ENCODE peak calls at places on chromosomes 11 and 22, in four cellular contexts. R is cardiac fibroblast, K is H1, U is lower lobe of right lung. D is an unnamed sample.

GRCh38 chr22:17890245-17890671 is 116.0 kb upstream of the BID start:
- DNase-seq in R (no peak), K (no peak), U (no peak), D (no peak)

GRCh38 chr11:102144357-102145342 is 34.4 kb downstream of the YAP1 start:
- DNase-seq in R (peak), K (no peak), U (no peak), D (no peak)

GRCh38 chr11:124174001-124174400 is 9.1 kb upstream of the OR10D3 start:
- DNase-seq in R (peak), K (no peak), U (no peak), D (no peak)

GRCh38 chr11:120331301-120331966 is 4.8 kb upstream of the ARHGEF12 start:
- DNase-seq in R (peak), K (no peak), U (no peak), D (no peak)

GRCh38 chr11:67372993-67373915 is at the start of gene CLCF1:
- DNase-seq in R (peak), K (no peak), U (peak), D (peak)

GRCh38 chr11:59208956-59209355 is 3.8 kb downstream of the MPEG1 start:
- DNase-seq in R (no peak), K (no peak), U (no peak), D (no peak)

GRCh38 chr11:28401446-28401845 is 293.3 kb downstream of the METTL15 start:
- DNase-seq in R (no peak), K (no peak), U (no peak), D (no peak)

GRCh38 chr11:1570896-1571759 is 943 bp downstream of the DUSP8 start:
- DNase-seq in R (no peak), K (no peak), U (no peak), D (peak)

GRCh38 chr22:37331034-37331428 is 48.7 kb downstream of the CYTH4 start:
- DNase-seq in R (peak), K (no peak), U (no peak), D (no peak)

GRCh38 chr11:124762624-124763155 is 600 bp upstream of the ESAM start:
- DNase-seq in R (no peak), K (no peak), U (no peak), D (no peak)

GRCh38 chr11:104000798-104001197 is 35.6 kb upstream of the DDI1 start:
- DNase-seq in R (peak), K (no peak), U (no peak), D (no peak)

GRCh38 chr11:19980957-19981669 is 179.2 kb downstream of the DBX1 start:
- DNase-seq in R (peak), K (no peak), U (no peak), D (no peak)

GRCh38 chr11:74820763-74821162 is 72.1 kb downstream of the RNF169 start:
- DNase-seq in R (peak), K (no peak), U (no peak), D (no peak)

GRCh38 chr22:44755956-44756361 is 3.6 kb downstream of the ARHGAP8 start:
- DNase-seq in R (no peak), K (no peak), U (no peak), D (no peak)

GRCh38 chr11:130846606-130847005 is 69.7 kb downstream of the SNX19 start:
- DNase-seq in R (peak), K (no peak), U (no peak), D (no peak)

GRCh38 chr11:93591247-93591898 is 48.2 kb upstream of the SMCO4 start:
- DNase-seq in R (peak), K (no peak), U (no peak), D (peak)

GRCh38 chr11:73205666-73206343 is 12.3 kb upstream of the P2RY2 start:
- DNase-seq in R (no peak), K (no peak), U (no peak), D (no peak)

GRCh38 chr11:65121447-65121864 is 478 bp downstream of the FAU start:
- DNase-seq in R (peak), K (no peak), U (no peak), D (no peak)

GRCh38 chr11:66787934-66788758 is 55.1 kb upstream of the RCE1 start:
- DNase-seq in R (no peak), K (no peak), U (no peak), D (no peak)

GRCh38 chr22:45996241-45997076 is 19.5 kb upstream of the WNT7B start:
- DNase-seq in R (peak), K (no peak), U (peak), D (no peak)

GRCh38 chr11:130782361-130783221 is 133.7 kb downstream of the SNX19 start:
- DNase-seq in R (peak), K (no peak), U (no peak), D (no peak)

GRCh38 chr22:38923463-38924196 is 33.8 kb upstream of the APOBEC3A start:
- DNase-seq in R (peak), K (no peak), U (peak), D (no peak)

GRCh38 chr22:38930512-38930911 is 26.9 kb upstream of the APOBEC3A start:
- DNase-seq in R (no peak), K (no peak), U (no peak), D (no peak)

GRCh38 chr22:38924197-38924952 is 33.0 kb upstream of the APOBEC3A start:
- DNase-seq in R (peak), K (no peak), U (peak), D (no peak)

GRCh38 chr22:38925571-38926041 is 31.8 kb upstream of the APOBEC3A start:
- DNase-seq in R (peak), K (no peak), U (no peak), D (no peak)

GRCh38 chr22:38927033-38927789 is 30.2 kb upstream of the APOBEC3A start:
- DNase-seq in R (peak), K (peak), U (peak), D (peak)
- H3K4me3 ChIP-seq in R (no peak), K (peak), U (peak), D (no peak)

GRCh38 chr22:50676661-50677492 is 4.3 kb downstream of the SHANK3 start:
- DNase-seq in R (no peak), K (no peak), U (no peak), D (no peak)
- H3K4me3 ChIP-seq in R (no peak), K (no peak), U (peak), D (no peak)

GRCh38 chr11:134120143-134120850 is 51.4 kb downstream of the JAM3 start:
- DNase-seq in R (peak), K (no peak), U (no peak), D (no peak)
- H3K4me3 ChIP-seq in R (peak), K (no peak), U (peak), D (no peak)

GRCh38 chr22:30695351-30695762 is 683 bp downstream of the OSBP2 start:
- DNase-seq in R (no peak), K (no peak), U (no peak), D (no peak)

GRCh38 chr22:30694638-30695350 is at the start of gene OSBP2:
- DNase-seq in R (no peak), K (no peak), U (peak), D (peak)

GRCh38 chr22:30697975-30698374 is 3.3 kb downstream of the OSBP2 start:
- DNase-seq in R (no peak), K (no peak), U (no peak), D (no peak)

GRCh38 chr22:30694171-30694637 is 470 bp upstream of the OSBP2 start:
- DNase-seq in R (no peak), K (peak), U (peak), D (peak)

GRCh38 chr22:30695871-30696655 is 1.4 kb downstream of the OSBP2 start:
- DNase-seq in R (no peak), K (no peak), U (no peak), D (no peak)
- H3K4me3 ChIP-seq in R (no peak), K (no peak), U (peak), D (no peak)